ENCODE peak calls at places on chromosomes 2 and 18, in six cellular contexts. One of them, this sample, is unnamed.

GRCh38 chr2:218984239-218985020 is 554 bp downstream of the FEV start:
- DNase-seq in heart right ventricle: peak
- DNase-seq in lower lobe of right lung: no peak
- DNase-seq in OCI-LY7: no peak
- DNase-seq in CD4-positive, alpha-beta T cell: no peak
- DNase-seq in IMR-90: no peak
- DNase-seq in this sample: peak

GRCh38 chr2:238712011-238712410 is 135.9 kb upstream of the TWIST2 start:
- DNase-seq in heart right ventricle: no peak
- DNase-seq in lower lobe of right lung: no peak
- DNase-seq in OCI-LY7: no peak
- DNase-seq in CD4-positive, alpha-beta T cell: no peak
- DNase-seq in IMR-90: no peak
- DNase-seq in this sample: no peak

GRCh38 chr18:49768051-49768391 is 45.3 kb downstream of the ACAA2 start:
- DNase-seq in heart right ventricle: peak
- DNase-seq in lower lobe of right lung: no peak
- DNase-seq in OCI-LY7: no peak
- DNase-seq in CD4-positive, alpha-beta T cell: no peak
- DNase-seq in IMR-90: peak
- DNase-seq in this sample: peak

GRCh38 chr2:199024224-199024623 is 433.5 kb downstream of the SATB2 start:
- DNase-seq in heart right ventricle: no peak
- DNase-seq in lower lobe of right lung: no peak
- DNase-seq in OCI-LY7: no peak
- DNase-seq in CD4-positive, alpha-beta T cell: no peak
- DNase-seq in IMR-90: no peak
- DNase-seq in this sample: no peak

GRCh38 chr2:58569460-58570185 is 328.5 kb upstream of the FANCL start:
- DNase-seq in heart right ventricle: no peak
- DNase-seq in lower lobe of right lung: no peak
- DNase-seq in OCI-LY7: no peak
- DNase-seq in CD4-positive, alpha-beta T cell: no peak
- DNase-seq in IMR-90: no peak
- DNase-seq in this sample: peak

GRCh38 chr2:16653083-16653375 is 12.6 kb downstream of the CYRIA start:
- DNase-seq in heart right ventricle: no peak
- DNase-seq in lower lobe of right lung: no peak
- DNase-seq in OCI-LY7: no peak
- DNase-seq in CD4-positive, alpha-beta T cell: no peak
- DNase-seq in IMR-90: no peak
- DNase-seq in this sample: no peak

GRCh38 chr18:76494541-76495403 is at the start of gene ZNF516:
- DNase-seq in heart right ventricle: no peak
- DNase-seq in lower lobe of right lung: peak
- DNase-seq in OCI-LY7: peak
- DNase-seq in CD4-positive, alpha-beta T cell: no peak
- DNase-seq in IMR-90: peak
- DNase-seq in this sample: peak

GRCh38 chr2:208101716-208102631 is 22.4 kb downstream of the CRYGD start:
- DNase-seq in heart right ventricle: no peak
- DNase-seq in lower lobe of right lung: no peak
- DNase-seq in OCI-LY7: no peak
- DNase-seq in CD4-positive, alpha-beta T cell: no peak
- DNase-seq in IMR-90: peak
- DNase-seq in this sample: peak

GRCh38 chr2:172095905-172096660 is 6.6 kb downstream of the DLX2 start:
- DNase-seq in heart right ventricle: no peak
- DNase-seq in lower lobe of right lung: no peak
- DNase-seq in OCI-LY7: peak
- DNase-seq in CD4-positive, alpha-beta T cell: no peak
- DNase-seq in IMR-90: no peak
- DNase-seq in this sample: no peak

GRCh38 chr2:30219886-30220478 is 11.4 kb upstream of the LBH start:
- DNase-seq in heart right ventricle: no peak
- DNase-seq in lower lobe of right lung: no peak
- DNase-seq in OCI-LY7: no peak
- DNase-seq in CD4-positive, alpha-beta T cell: no peak
- DNase-seq in IMR-90: no peak
- DNase-seq in this sample: no peak

DNA sequence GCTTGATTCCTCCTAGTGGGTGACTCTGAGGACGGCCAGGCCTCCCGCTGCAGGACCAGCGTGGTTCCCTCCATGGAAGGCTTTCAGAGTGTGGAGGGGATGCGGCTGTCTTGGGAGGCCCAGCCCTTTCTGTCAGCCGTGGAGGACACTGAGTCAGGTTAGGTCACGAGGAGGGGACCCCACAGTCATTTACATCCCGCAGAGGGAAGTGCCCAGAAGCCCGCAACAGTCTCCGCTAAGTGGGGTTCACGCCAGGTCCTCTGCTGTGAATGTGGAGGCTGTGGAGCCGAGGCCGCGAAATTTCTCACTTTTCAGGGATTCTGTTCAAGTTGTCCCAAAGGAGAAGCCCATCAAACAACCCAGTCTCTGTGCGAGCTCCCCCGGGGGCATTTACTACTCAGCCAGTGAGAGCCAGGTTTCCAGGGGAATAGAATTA is 8.8 kb downstream of the ACKR3 start:
- DNase-seq in heart right ventricle: no peak
- DNase-seq in lower lobe of right lung: no peak
- DNase-seq in OCI-LY7: no peak
- DNase-seq in CD4-positive, alpha-beta T cell: no peak
- DNase-seq in IMR-90: no peak
- DNase-seq in this sample: no peak
- H3K27ac ChIP-seq in heart right ventricle: no peak
- H3K27ac ChIP-seq in lower lobe of right lung: no peak
- H3K27ac ChIP-seq in OCI-LY7: no peak
- H3K27ac ChIP-seq in CD4-positive, alpha-beta T cell: no peak
- H3K27ac ChIP-seq in IMR-90: no peak
- H3K27ac ChIP-seq in this sample: peak

GRCh38 chr2:17684008-17684407 is 69.6 kb downstream of the SMC6 start:
- DNase-seq in heart right ventricle: no peak
- DNase-seq in lower lobe of right lung: no peak
- DNase-seq in OCI-LY7: no peak
- DNase-seq in CD4-positive, alpha-beta T cell: no peak
- DNase-seq in IMR-90: no peak
- DNase-seq in this sample: no peak

GRCh38 chr2:17690776-17691175 is 62.8 kb downstream of the SMC6 start:
- DNase-seq in heart right ventricle: no peak
- DNase-seq in lower lobe of right lung: no peak
- DNase-seq in OCI-LY7: no peak
- DNase-seq in CD4-positive, alpha-beta T cell: no peak
- DNase-seq in IMR-90: no peak
- DNase-seq in this sample: no peak

GRCh38 chr2:17689010-17689409 is 64.6 kb downstream of the SMC6 start:
- DNase-seq in heart right ventricle: no peak
- DNase-seq in lower lobe of right lung: no peak
- DNase-seq in OCI-LY7: no peak
- DNase-seq in CD4-positive, alpha-beta T cell: no peak
- DNase-seq in IMR-90: no peak
- DNase-seq in this sample: no peak

GRCh38 chr2:17688600-17688999 is 65.0 kb downstream of the SMC6 start:
- DNase-seq in heart right ventricle: no peak
- DNase-seq in lower lobe of right lung: no peak
- DNase-seq in OCI-LY7: no peak
- DNase-seq in CD4-positive, alpha-beta T cell: no peak
- DNase-seq in IMR-90: no peak
- DNase-seq in this sample: no peak
- TF ChIP-seq CTCF in heart right ventricle: no peak
- TF ChIP-seq CTCF in lower lobe of right lung: no peak
- TF ChIP-seq CTCF in OCI-LY7: no peak
- TF ChIP-seq CTCF in CD4-positive, alpha-beta T cell: no peak
- TF ChIP-seq CTCF in IMR-90: no peak
- TF ChIP-seq CTCF in this sample: no peak

GRCh38 chr2:227462463-227462951 is 9.4 kb upstream of the AGFG1 start:
- DNase-seq in heart right ventricle: no peak
- DNase-seq in lower lobe of right lung: no peak
- DNase-seq in OCI-LY7: no peak
- DNase-seq in CD4-positive, alpha-beta T cell: no peak
- DNase-seq in IMR-90: no peak
- DNase-seq in this sample: peak

GRCh38 chr2:227462972-227463931 is 8.7 kb upstream of the AGFG1 start:
- DNase-seq in heart right ventricle: no peak
- DNase-seq in lower lobe of right lung: no peak
- DNase-seq in OCI-LY7: no peak
- DNase-seq in CD4-positive, alpha-beta T cell: no peak
- DNase-seq in IMR-90: no peak
- DNase-seq in this sample: no peak

GRCh38 chr2:227461878-227462462 is 10.0 kb upstream of the AGFG1 start:
- DNase-seq in heart right ventricle: no peak
- DNase-seq in lower lobe of right lung: no peak
- DNase-seq in OCI-LY7: no peak
- DNase-seq in CD4-positive, alpha-beta T cell: no peak
- DNase-seq in IMR-90: no peak
- DNase-seq in this sample: no peak

GRCh38 chr2:227460833-227461232 is 11.1 kb upstream of the AGFG1 start:
- DNase-seq in heart right ventricle: no peak
- DNase-seq in lower lobe of right lung: no peak
- DNase-seq in OCI-LY7: no peak
- DNase-seq in CD4-positive, alpha-beta T cell: no peak
- DNase-seq in IMR-90: peak
- DNase-seq in this sample: no peak

GRCh38 chr2:227460079-227460485 is 11.9 kb upstream of the AGFG1 start:
- DNase-seq in heart right ventricle: no peak
- DNase-seq in lower lobe of right lung: no peak
- DNase-seq in OCI-LY7: no peak
- DNase-seq in CD4-positive, alpha-beta T cell: peak
- DNase-seq in IMR-90: peak
- DNase-seq in this sample: no peak
- H3K27ac ChIP-seq in heart right ventricle: no peak
- H3K27ac ChIP-seq in lower lobe of right lung: no peak
- H3K27ac ChIP-seq in OCI-LY7: no peak
- H3K27ac ChIP-seq in CD4-positive, alpha-beta T cell: no peak
- H3K27ac ChIP-seq in IMR-90: no peak
- H3K27ac ChIP-seq in this sample: no peak

GRCh38 chr2:161576421-161576820 is 47.8 kb upstream of the SLC4A10 start:
- DNase-seq in heart right ventricle: no peak
- DNase-seq in lower lobe of right lung: no peak
- DNase-seq in OCI-LY7: peak
- DNase-seq in CD4-positive, alpha-beta T cell: no peak
- DNase-seq in IMR-90: no peak
- DNase-seq in this sample: no peak
- TF ChIP-seq CTCF in heart right ventricle: no peak
- TF ChIP-seq CTCF in lower lobe of right lung: peak
- TF ChIP-seq CTCF in OCI-LY7: peak
- TF ChIP-seq CTCF in CD4-positive, alpha-beta T cell: no peak
- TF ChIP-seq CTCF in IMR-90: peak
- TF ChIP-seq CTCF in this sample: no peak

DNA sequence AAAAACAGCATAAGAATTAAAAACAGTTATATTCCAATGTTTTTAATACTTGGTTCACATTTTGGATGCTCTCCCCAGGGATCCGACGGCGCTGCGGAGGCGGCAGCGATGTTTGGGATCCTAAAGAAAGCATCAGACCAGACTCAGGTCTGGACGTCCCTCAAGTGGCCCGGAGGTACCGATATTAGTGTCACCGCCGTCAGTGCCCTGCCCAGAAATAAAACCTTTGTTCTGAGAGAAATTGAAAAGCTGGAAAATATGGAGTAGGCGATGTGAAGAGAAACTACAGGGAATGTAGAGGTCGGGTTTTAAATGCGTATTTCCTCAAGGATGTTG is 645 bp upstream of the TBC1D8 start:
- DNase-seq in heart right ventricle: no peak
- DNase-seq in lower lobe of right lung: no peak
- DNase-seq in OCI-LY7: no peak
- DNase-seq in CD4-positive, alpha-beta T cell: no peak
- DNase-seq in IMR-90: no peak
- DNase-seq in this sample: no peak
- H3K27ac ChIP-seq in heart right ventricle: peak
- H3K27ac ChIP-seq in lower lobe of right lung: peak
- H3K27ac ChIP-seq in OCI-LY7: no peak
- H3K27ac ChIP-seq in CD4-positive, alpha-beta T cell: no peak
- H3K27ac ChIP-seq in IMR-90: peak
- H3K27ac ChIP-seq in this sample: peak

GRCh38 chr2:29106980-29107388 is 8.2 kb upstream of the CLIP4 start:
- DNase-seq in heart right ventricle: no peak
- DNase-seq in lower lobe of right lung: no peak
- DNase-seq in OCI-LY7: no peak
- DNase-seq in CD4-positive, alpha-beta T cell: no peak
- DNase-seq in IMR-90: peak
- DNase-seq in this sample: peak

GRCh38 chr2:29104589-29105164 is 10.5 kb upstream of the CLIP4 start:
- DNase-seq in heart right ventricle: no peak
- DNase-seq in lower lobe of right lung: no peak
- DNase-seq in OCI-LY7: no peak
- DNase-seq in CD4-positive, alpha-beta T cell: no peak
- DNase-seq in IMR-90: no peak
- DNase-seq in this sample: no peak

GRCh38 chr2:29108225-29108624 is 7.0 kb upstream of the CLIP4 start:
- DNase-seq in heart right ventricle: no peak
- DNase-seq in lower lobe of right lung: no peak
- DNase-seq in OCI-LY7: no peak
- DNase-seq in CD4-positive, alpha-beta T cell: no peak
- DNase-seq in IMR-90: peak
- DNase-seq in this sample: peak

GRCh38 chr2:29106241-29106640 is 9.0 kb upstream of the CLIP4 start:
- DNase-seq in heart right ventricle: no peak
- DNase-seq in lower lobe of right lung: no peak
- DNase-seq in OCI-LY7: no peak
- DNase-seq in CD4-positive, alpha-beta T cell: no peak
- DNase-seq in IMR-90: no peak
- DNase-seq in this sample: no peak

GRCh38 chr2:29105375-29105774 is 9.8 kb upstream of the CLIP4 start:
- DNase-seq in heart right ventricle: no peak
- DNase-seq in lower lobe of right lung: no peak
- DNase-seq in OCI-LY7: no peak
- DNase-seq in CD4-positive, alpha-beta T cell: no peak
- DNase-seq in IMR-90: no peak
- DNase-seq in this sample: no peak
- TF ChIP-seq CTCF in heart right ventricle: no peak
- TF ChIP-seq CTCF in lower lobe of right lung: no peak
- TF ChIP-seq CTCF in OCI-LY7: no peak
- TF ChIP-seq CTCF in CD4-positive, alpha-beta T cell: no peak
- TF ChIP-seq CTCF in IMR-90: peak
- TF ChIP-seq CTCF in this sample: no peak

GRCh38 chr2:205746408-205746785 is 64.1 kb downstream of the NRP2 start:
- DNase-seq in heart right ventricle: no peak
- DNase-seq in lower lobe of right lung: peak
- DNase-seq in OCI-LY7: no peak
- DNase-seq in CD4-positive, alpha-beta T cell: no peak
- DNase-seq in IMR-90: no peak
- DNase-seq in this sample: no peak
- H3K27ac ChIP-seq in heart right ventricle: no peak
- H3K27ac ChIP-seq in lower lobe of right lung: no peak
- H3K27ac ChIP-seq in OCI-LY7: no peak
- H3K27ac ChIP-seq in CD4-positive, alpha-beta T cell: no peak
- H3K27ac ChIP-seq in IMR-90: no peak
- H3K27ac ChIP-seq in this sample: no peak